ENCODE peak calls at places on chromosomes 5 and 9, in six cellular contexts. P is neural crest cell, N is psoas muscle, G is mammary epithelial cell, L is HCT116, R is prostate gland. J is an unnamed sample.

GRCh38 chr5:92403308-92403707 is 1020.2 kb upstream of the ARRDC3 start:
- DNase-seq in P (no peak), N (no peak), G (no peak), L (no peak), R (no peak), J (no peak)

GRCh38 chr5:171850354-171850947 is 64.8 kb downstream of the SMIM23 start:
- DNase-seq in P (no peak), N (no peak), G (no peak), L (peak), R (no peak), J (peak)

GRCh38 chr5:124660229-124661093 is 86.0 kb downstream of the ZNF608 start:
- DNase-seq in P (no peak), N (no peak), G (peak), L (no peak), R (no peak), J (no peak)

GRCh38 chr9:114484854-114485443 is 20.3 kb downstream of the WHRN start:
- DNase-seq in P (no peak), N (no peak), G (peak), L (peak), R (no peak), J (no peak)

GRCh38 chr5:178356459-178356872 is 123.9 kb upstream of the PHYKPL start:
- DNase-seq in P (peak), N (no peak), G (no peak), L (no peak), R (peak), J (no peak)

GRCh38 chr5:88251048-88251711 is 17.5 kb downstream of the TMEM161B start:
- DNase-seq in P (no peak), N (no peak), G (peak), L (no peak), R (no peak), J (no peak)

GRCh38 chr5:139386039-139386438 is 2.9 kb upstream of the SLC23A1 start:
- DNase-seq in P (no peak), N (no peak), G (peak), L (no peak), R (no peak), J (no peak)

GRCh38 chr9:20981486-20981885 is 50.0 kb downstream of the HACD4 start:
- DNase-seq in P (no peak), N (no peak), G (no peak), L (no peak), R (peak), J (no peak)

GRCh38 chr9:4242239-4242638 is 57.6 kb downstream of the GLIS3 start:
- DNase-seq in P (no peak), N (no peak), G (no peak), L (no peak), R (no peak), J (no peak)

GRCh38 chr9:16154570-16155078 is 601.8 kb downstream of the CCDC171 start:
- DNase-seq in P (peak), N (peak), G (no peak), L (no peak), R (peak), J (peak)

GRCh38 chr5:35183243-35183955 is 46.9 kb downstream of the PRLR start:
- DNase-seq in P (peak), N (no peak), G (peak), L (peak), R (no peak), J (no peak)

GRCh38 chr9:107637421-107638420 is 148.2 kb upstream of the KLF4 start:
- DNase-seq in P (peak), N (peak), G (peak), L (no peak), R (peak), J (peak)

GRCh38 chr9:7172445-7173115 is 414.8 kb downstream of the KDM4C start:
- DNase-seq in P (no peak), N (no peak), G (no peak), L (no peak), R (no peak), J (no peak)

GRCh38 chr5:172524573-172525021 is 70.3 kb upstream of the SH3PXD2B start:
- DNase-seq in P (no peak), N (no peak), G (no peak), L (no peak), R (no peak), J (no peak)

GRCh38 chr5:91499943-91500531 is 116.9 kb upstream of the ARRDC3 start:
- DNase-seq in P (no peak), N (no peak), G (peak), L (peak), R (no peak), J (no peak)

GRCh38 chr5:126633552-126633951 is 32.8 kb downstream of the PHAX start:
- DNase-seq in P (no peak), N (no peak), G (no peak), L (no peak), R (no peak), J (no peak)

GRCh38 chr5:146903789-146904188 is 25.2 kb upstream of the PPP2R2B start:
- DNase-seq in P (no peak), N (no peak), G (peak), L (no peak), R (no peak), J (no peak)

GRCh38 chr9:129173296-129174101 is 4.6 kb downstream of the IER5L start:
- DNase-seq in P (no peak), N (no peak), G (no peak), L (no peak), R (no peak), J (no peak)

GRCh38 chr5:32044904-32045303 is 129.2 kb downstream of the GOLPH3 start:
- DNase-seq in P (no peak), N (no peak), G (peak), L (no peak), R (no peak), J (no peak)

GRCh38 chr9:19117039-19117716 is 10.1 kb downstream of the PLIN2 start:
- DNase-seq in P (no peak), N (no peak), G (peak), L (no peak), R (no peak), J (no peak)

GRCh38 chr9:110031511-110032173 is 176.3 kb downstream of the C9orf152 start:
- DNase-seq in P (no peak), N (no peak), G (peak), L (no peak), R (no peak), J (no peak)

GRCh38 chr9:30522486-30522885 is 1862.0 kb upstream of the ACO1 start:
- DNase-seq in P (no peak), N (no peak), G (no peak), L (no peak), R (no peak), J (no peak)

GRCh38 chr5:113965225-113965624 is 396.6 kb upstream of the KCNN2 start:
- DNase-seq in P (no peak), N (no peak), G (no peak), L (no peak), R (no peak), J (no peak)

GRCh38 chr9:4538107-4538506 is 47.8 kb downstream of the SLC1A1 start:
- DNase-seq in P (no peak), N (no peak), G (no peak), L (no peak), R (no peak), J (no peak)

GRCh38 chr9:5263568-5264218 is 32.5 kb downstream of the INSL4 start:
- DNase-seq in P (no peak), N (no peak), G (peak), L (peak), R (no peak), J (no peak)

GRCh38 chr9:75891277-75892167 is 1.0 kb downstream of the PCSK5 start:
- DNase-seq in P (peak), N (peak), G (peak), L (peak), R (no peak), J (peak)

GRCh38 chr5:40074801-40075200 is 604.9 kb upstream of the PTGER4 start:
- DNase-seq in P (no peak), N (no peak), G (no peak), L (no peak), R (no peak), J (no peak)

GRCh38 chr5:143023447-143024096 is 253.4 kb downstream of the ARHGAP26 start:
- DNase-seq in P (no peak), N (peak), G (no peak), L (no peak), R (peak), J (peak)

GRCh38 chr9:14031015-14031414 is 282.9 kb downstream of the NFIB start:
- DNase-seq in P (no peak), N (no peak), G (no peak), L (no peak), R (no peak), J (peak)

GRCh38 chr5:5492087-5492933 is 69.8 kb downstream of the ICE1 start:
- DNase-seq in P (no peak), N (no peak), G (peak), L (peak), R (no peak), J (no peak)

GRCh38 chr9:133166392-133166791 is 2.7 kb upstream of the GBGT1 start:
- DNase-seq in P (no peak), N (no peak), G (no peak), L (no peak), R (no peak), J (peak)

GRCh38 chr5:64784451-64785025 is 15.8 kb downstream of the CWC27 start:
- DNase-seq in P (peak), N (peak), G (peak), L (peak), R (peak), J (peak)

GRCh38 chr5:134430001-134430569 is 18.4 kb upstream of the CDKN2AIPNL start:
- DNase-seq in P (no peak), N (no peak), G (no peak), L (no peak), R (no peak), J (no peak)

GRCh38 chr5:148966348-148966747 is 96.5 kb downstream of the SH3TC2 start:
- DNase-seq in P (no peak), N (peak), G (peak), L (no peak), R (peak), J (no peak)

GRCh38 chr5:4540375-4541173 is 599.6 kb upstream of the ADAMTS16 start:
- DNase-seq in P (no peak), N (no peak), G (peak), L (no peak), R (no peak), J (no peak)

GRCh38 chr5:175895701-175896102 is 24.3 kb downstream of the CPLX2 start:
- DNase-seq in P (no peak), N (no peak), G (peak), L (no peak), R (no peak), J (no peak)

GRCh38 chr5:143386725-143387124 is 16.8 kb downstream of the NR3C1 start:
- DNase-seq in P (no peak), N (no peak), G (peak), L (no peak), R (no peak), J (no peak)

GRCh38 chr5:13866792-13867191 is 77.7 kb downstream of the DNAH5 start:
- DNase-seq in P (peak), N (no peak), G (peak), L (no peak), R (no peak), J (no peak)

GRCh38 chr9:121455527-121456239 is 44.0 kb downstream of the GGTA1 start:
- DNase-seq in P (no peak), N (no peak), G (no peak), L (no peak), R (no peak), J (no peak)

GRCh38 chr9:124511426-124511840 is 4.2 kb upstream of the NR5A1 start:
- DNase-seq in P (no peak), N (no peak), G (no peak), L (no peak), R (no peak), J (no peak)
- TF ChIP-seq CTCF in P (no peak), N (no peak), G (no peak), L (peak), R (no peak), J (no peak)

DNA sequence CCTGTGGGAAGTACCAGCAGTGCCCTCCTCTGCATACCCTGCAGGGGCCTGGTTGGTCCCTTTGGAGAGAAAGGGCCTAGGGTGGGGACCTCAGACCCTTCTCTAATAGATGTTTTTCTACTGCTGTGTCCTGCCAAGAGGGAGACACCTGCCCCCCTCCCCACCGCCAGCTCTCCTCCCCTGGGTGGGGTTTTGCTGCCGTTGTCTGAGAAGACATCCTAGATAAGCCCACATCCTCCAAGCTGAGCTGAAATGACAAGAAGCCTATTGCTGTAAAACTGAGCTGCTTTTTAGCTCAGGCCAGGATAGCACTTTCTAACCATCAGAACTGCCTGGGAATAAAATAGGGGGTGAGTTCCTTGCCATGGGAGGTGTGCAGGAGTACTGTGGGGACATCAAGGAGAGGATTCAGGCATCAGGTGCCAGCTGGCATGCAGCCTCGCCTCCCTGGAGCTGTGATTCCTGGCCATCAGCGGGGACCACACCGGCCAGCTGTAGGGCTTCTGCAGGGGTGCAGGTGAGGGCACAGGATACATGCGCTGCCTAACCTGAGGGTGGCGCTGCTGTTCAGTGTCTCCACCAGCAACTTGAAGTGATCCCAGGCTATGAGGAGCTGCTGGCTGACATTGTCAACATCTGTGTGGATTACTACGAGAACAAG is 37.9 kb downstream of the CYFIP2 start:
- DNase-seq in P (no peak), N (no peak), G (no peak), L (no peak), R (no peak), J (no peak)
- TF ChIP-seq CTCF in P (peak), N (no peak), G (no peak), L (no peak), R (no peak), J (no peak)

DNA sequence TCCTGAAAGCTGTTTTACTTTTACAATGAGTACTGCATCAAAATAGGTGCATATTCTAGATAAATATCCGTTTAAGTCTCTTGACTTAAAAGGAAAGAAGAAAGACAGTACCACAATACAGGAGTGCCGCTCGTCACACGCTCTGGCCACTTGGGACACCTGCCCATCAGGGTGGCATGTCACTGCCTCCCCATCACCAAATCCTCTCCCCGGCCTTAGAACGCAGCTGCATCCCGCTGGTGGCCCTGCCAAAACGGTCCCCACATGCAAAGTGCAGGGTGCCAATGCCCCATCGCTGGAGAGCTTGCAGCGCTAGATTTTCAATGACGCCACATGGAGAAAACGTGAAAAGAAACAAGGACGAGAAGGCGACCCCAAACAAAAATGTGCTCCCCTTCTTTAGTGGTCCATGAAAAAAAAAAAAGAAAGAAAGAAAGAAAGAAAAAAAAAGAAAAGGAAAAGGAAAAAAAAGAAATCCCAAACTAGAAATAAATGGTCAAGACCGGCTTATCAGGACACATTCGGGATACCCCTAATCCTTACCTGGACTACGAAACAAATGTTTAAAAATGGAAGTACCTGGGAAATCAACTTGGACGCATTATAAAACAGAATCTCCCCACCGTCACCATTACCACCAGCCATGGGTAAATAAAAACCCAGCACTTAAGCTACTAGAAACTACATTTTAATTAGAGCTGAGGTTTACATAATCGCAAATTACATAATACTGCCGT is 1.1 kb downstream of the ANKH start:
- DNase-seq in P (no peak), N (peak), G (no peak), L (no peak), R (peak), J (no peak)
- TF ChIP-seq CTCF in P (no peak), N (peak), G (peak), L (no peak), R (no peak), J (no peak)

GRCh38 chr5:160506006-160507004 is 84.7 kb downstream of the PTTG1 start:
- DNase-seq in P (peak), N (peak), G (no peak), L (no peak), R (no peak), J (no peak)
- TF ChIP-seq CTCF in P (no peak), N (no peak), G (no peak), L (no peak), R (no peak), J (no peak)

GRCh38 chr5:107786424-107786823 is 115.7 kb upstream of the EFNA5 start:
- DNase-seq in P (no peak), N (no peak), G (no peak), L (no peak), R (no peak), J (no peak)
- TF ChIP-seq CTCF in P (no peak), N (no peak), G (no peak), L (no peak), R (no peak), J (no peak)

DNA sequence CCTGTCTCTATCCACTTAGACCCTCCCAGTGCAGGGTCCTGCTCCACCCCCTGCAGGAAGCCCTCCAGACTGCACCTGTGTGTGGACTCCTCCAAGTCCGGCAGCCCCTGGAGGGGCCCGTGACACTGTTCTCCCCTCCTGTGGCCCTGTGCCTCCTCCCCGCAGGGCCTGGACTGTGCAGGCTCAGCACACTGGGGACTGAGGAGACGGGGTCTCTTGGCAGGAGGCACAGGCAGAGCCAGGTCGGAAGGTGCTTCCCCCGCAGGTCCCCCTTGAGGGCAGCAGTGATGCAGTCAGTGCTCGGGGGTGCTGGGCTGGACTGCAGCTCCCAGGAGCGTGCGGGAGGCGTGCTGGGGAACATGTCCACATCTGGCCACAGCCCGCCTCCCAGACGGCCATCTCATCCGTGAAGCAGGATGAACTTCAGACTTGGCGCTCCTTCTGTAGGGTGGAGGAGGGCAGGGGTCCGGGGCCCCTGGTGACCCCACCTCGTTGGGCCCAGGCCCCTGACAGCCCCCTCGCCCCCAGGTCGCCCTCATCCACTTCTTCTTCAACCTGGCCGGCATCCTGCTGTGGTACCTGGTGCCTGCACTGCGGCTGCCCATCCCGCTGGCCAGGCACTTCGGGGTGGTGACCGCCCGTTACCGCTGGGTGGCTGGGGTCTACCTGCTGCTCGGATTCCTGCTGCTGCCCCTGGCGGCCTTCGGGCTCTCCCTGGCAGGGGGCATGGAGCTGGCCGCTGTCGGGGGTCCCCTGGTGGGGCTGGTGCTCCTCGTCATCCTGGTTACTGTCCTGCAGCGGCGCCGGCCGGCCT is 4.9 kb downstream of the SLC34A3 start:
- DNase-seq in P (no peak), N (no peak), G (no peak), L (no peak), R (no peak), J (no peak)
- TF ChIP-seq CTCF in P (no peak), N (no peak), G (no peak), L (no peak), R (no peak), J (no peak)

DNA sequence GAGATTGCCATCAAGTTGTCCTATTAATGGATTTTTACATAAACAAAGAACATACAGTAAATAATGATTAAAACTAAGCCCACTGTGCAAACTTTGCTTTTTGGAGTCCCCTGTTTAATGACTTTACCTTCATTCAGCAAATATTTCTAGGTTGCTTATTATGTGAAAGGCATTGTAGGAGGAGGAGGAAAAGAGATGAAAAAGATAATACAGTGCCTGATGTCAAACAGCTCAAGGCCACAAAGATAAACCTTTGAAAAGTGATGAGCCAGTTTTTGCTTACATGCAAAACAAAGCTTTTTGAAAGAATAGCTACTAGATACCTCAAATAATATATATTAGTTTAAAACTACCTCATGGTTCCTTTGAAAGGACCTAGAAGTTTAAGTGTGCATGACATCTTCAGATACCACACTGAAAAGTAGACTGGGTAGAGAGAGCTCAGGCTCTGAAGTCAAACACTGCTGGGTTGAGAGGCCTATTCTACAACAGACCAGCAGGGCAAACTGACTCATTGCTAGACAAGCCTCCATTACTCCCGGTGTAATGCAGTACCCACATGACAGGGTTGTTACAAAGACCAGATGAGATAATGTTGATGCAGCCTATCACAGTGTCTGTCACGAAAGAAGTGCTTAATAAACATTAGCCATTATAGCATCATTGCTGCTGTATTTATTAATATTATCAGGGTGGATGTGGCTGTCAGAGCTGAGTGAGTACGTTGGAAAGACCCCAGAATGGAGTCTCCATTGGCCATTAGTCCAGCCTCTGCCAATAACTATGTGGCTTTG is 11.8 kb downstream of the DEPDC1B start:
- DNase-seq in P (no peak), N (no peak), G (peak), L (no peak), R (no peak), J (no peak)
- TF ChIP-seq CTCF in P (peak), N (no peak), G (peak), L (no peak), R (no peak), J (no peak)